ENCODE peak calls at places on chromosomes 11 and 22, in six cellular contexts. H is neural progenitor cell, V is right atrium auricular region, I is H9, P is prostate gland, X is endodermal cell. K is an unnamed sample.

GRCh38 chr11:73389134-73389525 is 12.9 kb downstream of the RELT start:
- DNase-seq in H (no peak), V (no peak), I (no peak), P (no peak), X (no peak), K (no peak)

GRCh38 chr22:39897841-39898240 is 3.0 kb upstream of the GRAP2 start:
- DNase-seq in H (no peak), V (no peak), I (no peak), P (no peak), X (no peak), K (no peak)

GRCh38 chr11:134662629-134663360 is 250.8 kb upstream of the B3GAT1 start:
- DNase-seq in H (no peak), V (peak; percentile 42), I (no peak), P (no peak), X (peak; percentile 17), K (peak; percentile 81)

GRCh38 chr11:106632283-106632682 is 386.0 kb downstream of the GUCY1A2 start:
- DNase-seq in H (no peak), V (no peak), I (no peak), P (no peak), X (no peak), K (no peak)

GRCh38 chr11:75474878-75475766 is 42.1 kb upstream of the KLHL35 start:
- DNase-seq in H (peak; percentile 81), V (no peak), I (peak; percentile 87), P (no peak), X (peak; percentile 90), K (no peak)

GRCh38 chr11:102338479-102339010 is 8.5 kb upstream of the BIRC2 start:
- DNase-seq in H (no peak), V (no peak), I (no peak), P (no peak), X (no peak), K (no peak)

GRCh38 chr22:22388494-22388893 is 120.0 kb downstream of the ZNF280B start:
- DNase-seq in H (no peak), V (no peak), I (no peak), P (no peak), X (no peak), K (peak; percentile 68)

GRCh38 chr11:33936745-33937612 is 45.1 kb upstream of the LMO2 start:
- DNase-seq in H (no peak), V (peak; percentile 94), I (no peak), P (peak; percentile 28), X (no peak), K (no peak)

GRCh38 chr11:7892751-7893356 is 38.2 kb downstream of the OR10A6 start:
- DNase-seq in H (peak; percentile 60), V (no peak), I (no peak), P (no peak), X (no peak), K (no peak)

GRCh38 chr11:133081020-133081419 is 451.3 kb downstream of the OPCML start:
- DNase-seq in H (peak; percentile 30), V (no peak), I (no peak), P (no peak), X (peak; percentile 63), K (no peak)

GRCh38 chr22:22767876-22768602 is 119.6 kb upstream of the IGLL5 start:
- DNase-seq in H (peak; percentile 37), V (peak; percentile 32), I (peak; percentile 70), P (no peak), X (peak; percentile 86), K (peak; percentile 64)

GRCh38 chr11:119615003-119615878 is 113.8 kb downstream of the NECTIN1 start:
- DNase-seq in H (no peak), V (no peak), I (no peak), P (peak; percentile 30), X (no peak), K (no peak)

GRCh38 chr11:95132956-95133355 is 43.3 kb downstream of the ENDOD1 start:
- DNase-seq in H (no peak), V (no peak), I (no peak), P (no peak), X (no peak), K (no peak)

GRCh38 chr11:76803811-76804600 is 20.9 kb downstream of the TSKU start:
- DNase-seq in H (no peak), V (peak; percentile 79), I (no peak), P (no peak), X (peak; percentile 31), K (peak; percentile 67)

GRCh38 chr11:31366795-31367194 is 2.7 kb downstream of the DCDC1 start:
- DNase-seq in H (no peak), V (no peak), I (no peak), P (no peak), X (no peak), K (no peak)

GRCh38 chr11:119863811-119864601 is 135.0 kb upstream of the NECTIN1 start:
- DNase-seq in H (peak; percentile 16), V (no peak), I (peak; percentile 55), P (no peak), X (no peak), K (no peak)

GRCh38 chr11:58429273-58429672 is 1.4 kb upstream of the OR5B2 start:
- DNase-seq in H (no peak), V (no peak), I (no peak), P (no peak), X (no peak), K (no peak)

GRCh38 chr11:108793611-108794010 is 128.7 kb downstream of the DDX10 start:
- DNase-seq in H (no peak), V (no peak), I (no peak), P (no peak), X (no peak), K (no peak)

GRCh38 chr11:57303990-57304579 is 20.7 kb downstream of the TNKS1BP1 start:
- DNase-seq in H (no peak), V (no peak), I (no peak), P (no peak), X (no peak), K (no peak)

GRCh38 chr11:119671048-119671447 is 58.0 kb downstream of the NECTIN1 start:
- DNase-seq in H (no peak), V (peak; percentile 61), I (no peak), P (no peak), X (no peak), K (no peak)

GRCh38 chr11:15818132-15818842 is 538.1 kb downstream of the SOX6 start:
- DNase-seq in H (no peak), V (no peak), I (no peak), P (peak; percentile 16), X (no peak), K (no peak)

GRCh38 chr11:108803781-108804180 is 138.9 kb downstream of the DDX10 start:
- DNase-seq in H (no peak), V (no peak), I (no peak), P (no peak), X (no peak), K (no peak)

GRCh38 chr11:120272303-120272702 is 32.4 kb downstream of the POU2F3 start:
- DNase-seq in H (no peak), V (no peak), I (no peak), P (no peak), X (no peak), K (no peak)

GRCh38 chr11:129846508-129847335 is 31.1 kb downstream of the TMEM45B start:
- DNase-seq in H (no peak), V (no peak), I (no peak), P (no peak), X (no peak), K (no peak)

DNA sequence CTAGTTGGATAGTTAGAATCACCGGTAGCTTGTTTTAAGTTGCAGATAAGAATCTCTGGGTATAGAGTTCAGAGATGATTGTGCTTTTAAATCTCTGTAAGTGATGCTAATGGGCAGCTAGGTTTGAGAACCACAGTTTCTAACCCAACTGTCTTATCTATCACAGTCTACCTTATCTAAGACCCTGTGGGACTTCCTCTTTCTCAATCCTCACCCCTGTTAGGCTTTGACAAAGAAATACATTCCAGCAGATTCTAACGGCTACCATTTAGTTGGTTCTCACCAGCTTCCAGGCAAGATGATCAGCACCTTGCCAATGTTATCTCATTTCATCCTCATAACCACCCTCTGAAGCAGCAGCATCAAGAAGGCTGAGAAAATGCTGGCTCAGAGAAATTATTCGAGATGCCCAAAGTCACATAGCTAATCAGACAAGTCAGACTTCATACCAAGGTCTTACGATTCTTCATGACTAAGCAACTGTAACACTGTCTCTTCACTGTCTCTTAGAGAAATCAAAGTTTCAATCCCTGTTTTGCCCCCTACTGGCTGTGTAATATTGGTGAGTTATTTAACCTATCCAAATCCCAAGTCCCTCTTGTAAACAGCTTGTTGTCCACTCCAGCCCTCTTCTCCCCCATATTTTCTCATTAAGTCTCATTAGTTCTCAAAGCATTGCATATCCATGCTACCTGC is 192.4 kb upstream of the API5 start:
- DNase-seq in H (no peak), V (no peak), I (no peak), P (no peak), X (no peak), K (no peak)
- TF ChIP-seq CTCF in H (peak; percentile 23), V (no peak), I (no peak), P (no peak), X (peak; percentile 36), K (no peak)

GRCh38 chr11:110090466-110091026 is 2.6 kb upstream of the ZC3H12C start:
- DNase-seq in H (no peak), V (no peak), I (no peak), P (no peak), X (no peak), K (no peak)

GRCh38 chr11:110094298-110095073 is 1.3 kb downstream of the ZC3H12C start:
- DNase-seq in H (no peak), V (no peak), I (no peak), P (no peak), X (no peak), K (no peak)

GRCh38 chr11:110093407-110094297 is 460 bp downstream of the ZC3H12C start:
- DNase-seq in H (peak; percentile 67), V (peak; percentile 64), I (peak; percentile 40), P (peak; percentile 43), X (peak; percentile 82), K (peak; percentile 87)

GRCh38 chr11:110091995-110092576 is 1.1 kb upstream of the ZC3H12C start:
- DNase-seq in H (peak; percentile 32), V (no peak), I (no peak), P (no peak), X (no peak), K (no peak)

GRCh38 chr11:110092577-110093406 is at the start of gene ZC3H12C:
- DNase-seq in H (peak; percentile 92), V (peak; percentile 90), I (peak; percentile 79), P (peak; percentile 83), X (peak; percentile 94), K (peak; percentile 92)
- TF ChIP-seq CTCF in H (peak; percentile 50), V (peak; percentile 30), I (peak; percentile 48), P (peak; percentile 56), X (peak; percentile 71), K (peak; percentile 54)

GRCh38 chr11:86671386-86672006 is 920 bp downstream of the ME3 start:
- DNase-seq in H (peak; percentile 47), V (peak; percentile 66), I (peak; percentile 37), P (peak; percentile 87), X (peak; percentile 75), K (no peak)

GRCh38 chr11:86670179-86670578 is 2.2 kb downstream of the ME3 start:
- DNase-seq in H (no peak), V (no peak), I (no peak), P (no peak), X (no peak), K (no peak)

GRCh38 chr11:86666193-86666592 is 6.2 kb downstream of the ME3 start:
- DNase-seq in H (no peak), V (no peak), I (no peak), P (no peak), X (no peak), K (no peak)

GRCh38 chr11:86669424-86669823 is 3.0 kb downstream of the ME3 start:
- DNase-seq in H (no peak), V (no peak), I (no peak), P (no peak), X (no peak), K (no peak)

GRCh38 chr11:86668929-86669328 is 3.5 kb downstream of the ME3 start:
- DNase-seq in H (no peak), V (no peak), I (no peak), P (no peak), X (no peak), K (no peak)
- TF ChIP-seq CTCF in H (no peak), V (no peak), I (no peak), P (no peak), X (no peak), K (no peak)

GRCh38 chr22:25172153-25172552 is 27.5 kb upstream of the CRYBB3 start:
- DNase-seq in H (no peak), V (no peak), I (no peak), P (peak; percentile 35), X (no peak), K (no peak)
- TF ChIP-seq CTCF in H (peak; percentile 29), V (peak; percentile 72), I (peak; percentile 56), P (peak; percentile 51), X (peak; percentile 61), K (peak; percentile 30)